ENCODE peak calls at places on chromosome 6, in seven cellular contexts. M is aorta, B is fibroblast of mammary gland, P is upper lobe of left lung, H is AG10803, U is fibroblast of pulmonary artery, G is adipocyte. C is an unnamed sample.

GRCh38 chr6:20542927-20543602 is 8.8 kb downstream of the CDKAL1 start:
- DNase-seq in B (peak), P (no peak), G (peak), H (peak), M (no peak), U (peak), C (peak)

GRCh38 chr6:132797975-132798819 is at the start of gene SLC18B1:
- DNase-seq in G (peak), H (no peak), B (no peak), P (peak), M (peak), U (peak), C (peak)

GRCh38 chr6:35089216-35089934 is 51.8 kb downstream of the TCP11 start:
- DNase-seq in M (peak), H (no peak), P (no peak), G (no peak), U (no peak), B (no peak), C (no peak)

GRCh38 chr6:136103101-136103688 is 146.9 kb downstream of the MTFR2 start:
- DNase-seq in P (no peak), M (no peak), G (peak), U (peak), B (peak), H (no peak), C (no peak)

GRCh38 chr6:45655630-45656422 is 278.1 kb upstream of the SUPT3H start:
- DNase-seq in U (peak), B (peak), G (peak), H (peak), P (no peak), M (no peak), C (peak)

GRCh38 chr6:14270925-14271791 is 153.6 kb downstream of the CD83 start:
- DNase-seq in P (peak), U (peak), B (peak), H (peak), M (peak), G (peak), C (peak)

GRCh38 chr6:63014290-63014689 is 197.0 kb upstream of the FKBP1C start:
- DNase-seq in G (no peak), M (no peak), H (no peak), U (no peak), P (no peak), B (no peak), C (no peak)

GRCh38 chr6:134449781-134450180 is 131.9 kb upstream of the SGK1 start:
- DNase-seq in H (peak), P (no peak), M (no peak), B (peak), U (no peak), G (no peak), C (no peak)

GRCh38 chr6:4287811-4288244 is 152.5 kb upstream of the ECI2 start:
- DNase-seq in B (no peak), H (no peak), U (no peak), M (no peak), P (no peak), G (no peak), C (no peak)

GRCh38 chr6:135851442-135852271 is at the start of gene PDE7B:
- DNase-seq in G (peak), M (peak), B (peak), P (peak), U (peak), H (peak), C (peak)

GRCh38 chr6:165184192-165184979 is 125.0 kb downstream of the C6orf118 start:
- DNase-seq in P (no peak), M (no peak), H (peak), G (no peak), B (peak), U (peak), C (no peak)

GRCh38 chr6:163346529-163346961 is 68.0 kb upstream of the QKI start:
- DNase-seq in G (no peak), H (no peak), U (no peak), P (no peak), B (no peak), M (no peak), C (no peak)

GRCh38 chr6:156816505-156816904 is 39.3 kb downstream of the ARID1B start:
- DNase-seq in M (no peak), H (no peak), P (peak), U (peak), B (peak), G (no peak), C (peak)

GRCh38 chr6:47132724-47133123 is 90.6 kb upstream of the ADGRF1 start:
- DNase-seq in P (no peak), M (no peak), B (no peak), U (no peak), G (no peak), H (no peak), C (no peak)

GRCh38 chr6:91646649-91647048 is 1059.8 kb upstream of the MAP3K7 start:
- DNase-seq in P (no peak), B (no peak), U (no peak), H (no peak), G (no peak), M (no peak), C (no peak)

GRCh38 chr6:136037885-136038460 is 186.5 kb downstream of the PDE7B start:
- DNase-seq in B (peak), U (peak), M (no peak), H (peak), P (peak), G (peak), C (peak)

GRCh38 chr6:79687759-79688158 is 56.6 kb downstream of the SH3BGRL2 start:
- DNase-seq in B (no peak), G (no peak), P (no peak), U (no peak), M (no peak), H (no peak), C (no peak)

GRCh38 chr6:137160763-137161162 is 12.7 kb downstream of the IL22RA2 start:
- DNase-seq in H (no peak), B (peak), U (peak), P (no peak), G (peak), M (no peak), C (peak)

GRCh38 chr6:166105341-166106075 is 62.1 kb downstream of the TBXT start:
- DNase-seq in G (no peak), B (no peak), U (no peak), P (no peak), H (no peak), M (no peak), C (no peak)

GRCh38 chr6:10759884-10760329 is 12.3 kb downstream of the TMEM14B start:
- DNase-seq in G (peak), B (peak), U (peak), M (no peak), H (peak), P (no peak), C (peak)

GRCh38 chr6:121748850-121749249 is 313.4 kb downstream of the GJA1 start:
- DNase-seq in B (no peak), H (no peak), G (no peak), P (no peak), M (no peak), U (no peak), C (no peak)

GRCh38 chr6:11140061-11140460 is 28.5 kb upstream of the ERVFRD-1 start:
- DNase-seq in P (no peak), M (no peak), H (no peak), B (no peak), G (no peak), U (no peak), C (peak)

GRCh38 chr6:52109073-52109635 is 21.7 kb upstream of the PKHD1 start:
- DNase-seq in M (no peak), H (no peak), G (no peak), B (no peak), P (no peak), U (no peak), C (no peak)

GRCh38 chr6:8655670-8656454 is 220.5 kb upstream of the SLC35B3 start:
- DNase-seq in P (no peak), G (no peak), U (no peak), B (no peak), H (no peak), M (no peak), C (no peak)

GRCh38 chr6:8651998-8652397 is 216.7 kb upstream of the SLC35B3 start:
- DNase-seq in G (no peak), H (no peak), U (no peak), B (no peak), P (no peak), M (no peak), C (no peak)

GRCh38 chr6:8657522-8657921 is 222.2 kb upstream of the SLC35B3 start:
- DNase-seq in G (peak), B (no peak), U (no peak), H (no peak), M (no peak), P (no peak), C (no peak)

GRCh38 chr6:8658391-8658790 is 223.0 kb upstream of the SLC35B3 start:
- DNase-seq in M (no peak), G (peak), B (no peak), P (no peak), U (no peak), H (no peak), C (no peak)

GRCh38 chr6:8652710-8653109 is 217.4 kb upstream of the SLC35B3 start:
- DNase-seq in U (no peak), M (no peak), P (no peak), G (no peak), B (no peak), H (no peak), C (no peak)
- H3K4me3 ChIP-seq in U (no peak), M (no peak), P (no peak), G (no peak), B (no peak), H (no peak), C (no peak)

DNA sequence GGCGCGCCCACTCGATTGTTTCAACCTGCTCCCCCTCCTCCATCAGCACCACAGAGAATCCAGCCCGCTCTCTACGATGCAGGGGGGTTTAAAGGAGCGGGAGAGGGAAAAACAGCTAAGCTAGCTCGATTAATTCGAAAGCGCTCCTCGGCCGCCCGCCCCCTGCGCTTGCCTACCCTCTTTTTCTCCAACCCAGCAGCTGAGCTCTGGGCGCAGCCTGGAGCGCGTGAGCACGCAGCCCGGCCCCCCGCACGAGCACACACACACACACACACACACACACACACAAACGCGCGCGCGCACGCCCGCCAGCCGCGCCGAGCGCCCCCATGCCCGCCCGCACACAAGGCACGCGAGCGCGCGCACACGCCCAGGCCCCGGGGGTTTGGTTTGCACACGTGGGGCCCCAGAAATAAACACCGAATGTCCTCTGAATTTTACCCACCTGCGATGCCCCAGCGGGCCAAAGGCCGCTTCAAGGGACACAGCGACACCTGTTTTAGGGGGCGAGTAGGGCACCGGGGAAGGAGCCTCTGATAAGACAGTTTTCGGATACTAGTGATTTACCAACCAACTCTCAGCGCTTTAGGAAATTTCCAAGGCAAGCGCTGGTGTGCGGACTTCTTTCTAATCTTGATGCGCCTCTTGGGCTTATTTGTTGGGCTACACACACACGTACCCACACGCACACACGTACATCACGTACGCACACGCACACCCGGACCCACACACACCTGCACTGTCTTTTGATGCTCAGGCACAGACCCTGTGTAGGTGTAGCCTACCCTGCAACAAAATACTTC is 787 bp upstream of the NRN1 start:
- DNase-seq in M (no peak), P (no peak), U (no peak), B (peak), H (peak), G (no peak), C (no peak)
- H3K4me3 ChIP-seq in M (peak), P (peak), U (no peak), B (peak), H (peak), G (peak), C (no peak)

DNA sequence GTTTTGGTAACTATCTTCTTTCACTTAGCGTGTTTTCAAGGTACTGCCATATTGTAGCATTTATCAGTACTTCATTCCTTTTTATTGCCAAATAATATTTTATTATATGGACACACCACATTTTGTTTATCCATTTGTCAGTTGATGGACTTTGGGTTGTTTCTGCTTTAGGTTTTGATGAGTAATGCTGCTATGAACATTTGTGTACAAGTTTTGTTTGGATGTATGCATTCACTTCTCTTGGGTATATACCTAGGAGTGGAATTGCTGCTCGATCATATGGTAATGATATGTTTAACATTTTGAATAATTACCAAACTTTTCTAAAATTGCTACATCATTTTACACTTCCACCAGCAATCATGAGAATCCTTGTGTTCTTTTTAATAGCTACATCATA is 6.4 kb upstream of the SLC22A7 start:
- DNase-seq in P (no peak), H (no peak), M (no peak), B (no peak), G (no peak), U (no peak), C (no peak)
- H3K4me3 ChIP-seq in P (no peak), H (no peak), M (no peak), B (no peak), G (no peak), U (no peak), C (no peak)

DNA sequence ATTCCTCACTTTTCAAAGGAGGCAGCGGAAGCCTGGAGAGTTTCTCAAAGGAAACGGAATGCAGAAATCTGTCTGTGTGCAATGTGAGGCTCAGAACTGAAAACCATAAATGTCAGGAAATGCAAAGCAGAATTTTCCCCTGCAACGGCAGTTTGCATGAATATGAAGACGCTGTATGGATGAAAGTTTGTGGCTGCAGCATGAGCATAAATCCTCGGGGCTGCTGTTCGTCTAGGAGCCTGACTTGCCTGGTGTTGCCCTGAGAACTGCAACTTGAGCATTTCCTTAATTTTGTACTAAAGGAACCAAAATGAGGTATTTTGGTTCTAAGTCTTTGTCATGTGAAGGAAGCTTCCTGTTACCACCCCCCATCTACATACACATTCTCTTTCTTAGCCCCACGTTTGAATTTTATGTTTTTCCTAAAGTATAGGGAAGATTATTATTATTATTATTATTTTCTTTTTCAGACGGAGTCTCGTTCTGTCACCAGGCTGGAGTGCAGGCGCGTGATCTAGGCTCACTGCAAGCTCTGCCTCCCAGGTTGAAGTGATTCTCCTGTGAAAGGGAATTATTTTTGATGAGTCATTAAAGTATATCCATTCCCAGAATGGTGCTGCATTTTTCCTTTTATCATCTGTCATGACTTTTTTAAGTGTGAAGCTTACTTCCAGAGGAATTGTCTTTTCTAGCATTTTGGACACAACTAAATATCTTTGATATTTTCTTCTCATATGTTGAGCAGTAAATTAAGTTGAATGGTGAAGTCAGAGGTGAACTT is 33.1 kb downstream of the MTHFD1L start:
- DNase-seq in M (no peak), U (peak), H (peak), P (no peak), G (no peak), B (peak), C (peak)
- H3K4me3 ChIP-seq in M (no peak), U (no peak), H (no peak), P (no peak), G (no peak), B (no peak), C (no peak)

GRCh38 chr6:142820336-142821016 is 124.5 kb downstream of the HIVEP2 start:
- DNase-seq in H (no peak), M (no peak), U (no peak), B (no peak), P (no peak), G (no peak), C (no peak)
- H3K4me3 ChIP-seq in H (peak), M (peak), U (peak), B (peak), P (peak), G (peak), C (peak)

DNA sequence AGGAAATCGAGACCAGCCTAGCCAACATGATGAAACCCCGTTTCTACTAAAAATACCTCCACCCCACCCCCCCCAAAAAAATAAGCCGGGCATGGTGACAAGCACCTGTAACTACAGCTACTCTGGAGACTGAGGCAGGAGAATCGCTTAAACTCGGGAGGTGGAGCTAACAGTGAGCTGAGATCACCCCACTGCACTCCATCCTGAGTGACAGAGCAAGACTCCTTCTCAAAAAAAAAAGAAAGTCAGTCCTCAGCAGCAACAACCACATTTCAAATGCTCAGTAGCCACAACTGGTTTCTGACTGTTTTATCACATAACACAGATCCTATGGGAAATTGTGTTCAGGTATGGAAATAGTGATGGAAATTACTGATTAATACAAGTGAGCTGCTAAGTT is 135.4 kb downstream of the HFE start:
- DNase-seq in P (no peak), U (no peak), B (no peak), H (no peak), M (no peak), G (no peak), C (no peak)
- H3K4me3 ChIP-seq in P (no peak), U (no peak), B (no peak), H (no peak), M (no peak), G (no peak), C (no peak)